ENCODE peak calls at places on chromosomes 16 and 17, in nine cellular contexts. S is adrenal gland, V is ovary, H is stomach, N is A549, I is heart left ventricle, P is thyroid gland, B is HepG2, T is K562. G is an unnamed sample.

GRCh38 chr17:82129095-82129494 is 31.1 kb upstream of the FASN start:
- DNase-seq in S (no peak), V (no peak), H (no peak), N (no peak), I (no peak), P (no peak), B (no peak), T (no peak), G (no peak)

GRCh38 chr16:81189100-81189664 is 49.3 kb upstream of the BCO1 start:
- DNase-seq in S (peak), V (peak), H (peak), N (no peak), I (peak), P (peak), B (no peak), T (peak), G (no peak)

GRCh38 chr16:27164280-27164837 is 39.0 kb upstream of the KDM8 start:
- DNase-seq in S (no peak), V (no peak), H (no peak), N (no peak), I (no peak), P (no peak), B (no peak), T (no peak), G (no peak)

GRCh38 chr16:81921415-81921814 is 89.9 kb downstream of the SDR42E1 start:
- DNase-seq in S (peak), V (no peak), H (peak), N (no peak), I (no peak), P (no peak), B (no peak), T (no peak), G (no peak)

GRCh38 chr17:50206604-50207293 is 5.3 kb upstream of the COL1A1 start:
- DNase-seq in S (no peak), V (peak), H (no peak), N (no peak), I (no peak), P (no peak), B (no peak), T (peak), G (no peak)

GRCh38 chr16:23113185-23113584 is 36.1 kb downstream of the USP31 start:
- DNase-seq in S (no peak), V (no peak), H (no peak), N (no peak), I (no peak), P (no peak), B (no peak), T (no peak), G (no peak)

GRCh38 chr16:30570621-30571443 is 682 bp downstream of the ZNF688 start:
- DNase-seq in S (no peak), V (peak), H (peak), N (no peak), I (peak), P (peak), B (no peak), T (peak), G (no peak)

GRCh38 chr16:90081606-90081970 is 4.5 kb upstream of the PRDM7 start:
- DNase-seq in S (no peak), V (no peak), H (no peak), N (no peak), I (no peak), P (no peak), B (no peak), T (no peak), G (no peak)

GRCh38 chr17:596763-597644 is 117.6 kb downstream of the VPS53 start:
- DNase-seq in S (no peak), V (no peak), H (no peak), N (no peak), I (no peak), P (peak), B (no peak), T (peak), G (no peak)

GRCh38 chr17:60604686-60605334 is 4.8 kb downstream of the PPM1D start:
- DNase-seq in S (peak), V (no peak), H (no peak), N (no peak), I (no peak), P (no peak), B (no peak), T (no peak), G (no peak)

GRCh38 chr17:6241996-6242395 is 171.8 kb downstream of the WSCD1 start:
- DNase-seq in S (no peak), V (no peak), H (no peak), N (no peak), I (no peak), P (no peak), B (no peak), T (no peak), G (peak)

GRCh38 chr16:31085371-31085770 is 3.4 kb downstream of the PRSS53 start:
- DNase-seq in S (no peak), V (no peak), H (no peak), N (no peak), I (no peak), P (no peak), B (no peak), T (no peak), G (no peak)

GRCh38 chr16:48047273-48047672 is 108.5 kb downstream of the ABCC12 start:
- DNase-seq in S (no peak), V (no peak), H (no peak), N (no peak), I (no peak), P (no peak), B (no peak), T (no peak), G (no peak)

GRCh38 chr17:58273453-58274104 is 7.2 kb downstream of the MPO start:
- DNase-seq in S (no peak), V (no peak), H (no peak), N (peak), I (no peak), P (no peak), B (no peak), T (peak), G (no peak)

GRCh38 chr17:9671559-9671958 is 26.2 kb downstream of the USP43 start:
- DNase-seq in S (no peak), V (no peak), H (no peak), N (no peak), I (no peak), P (no peak), B (no peak), T (no peak), G (no peak)

GRCh38 chr17:40664582-40665333 is at the start of gene KRT222:
- DNase-seq in S (no peak), V (no peak), H (no peak), N (no peak), I (no peak), P (no peak), B (no peak), T (no peak), G (no peak)

GRCh38 chr17:17303847-17304490 is 796 bp downstream of the NT5M start:
- DNase-seq in S (no peak), V (no peak), H (no peak), N (no peak), I (no peak), P (no peak), B (no peak), T (no peak), G (no peak)

GRCh38 chr17:71505981-71506380 is 614.8 kb upstream of the SOX9 start:
- DNase-seq in S (no peak), V (no peak), H (no peak), N (no peak), I (no peak), P (no peak), B (no peak), T (no peak), G (no peak)

GRCh38 chr17:42675348-42675983 is 1.3 kb downstream of the PLEKHH3 start:
- DNase-seq in S (no peak), V (peak), H (peak), N (no peak), I (peak), P (peak), B (no peak), T (no peak), G (no peak)

GRCh38 chr16:81668243-81669097 is 110.6 kb upstream of the PLCG2 start:
- DNase-seq in S (no peak), V (peak), H (no peak), N (no peak), I (peak), P (no peak), B (no peak), T (no peak), G (peak)

GRCh38 chr17:4220655-4221054 is 43.1 kb downstream of the ANKFY1 start:
- DNase-seq in S (peak), V (no peak), H (no peak), N (no peak), I (no peak), P (no peak), B (no peak), T (no peak), G (peak)

GRCh38 chr17:17448723-17449122 is 28.1 kb upstream of the MED9 start:
- DNase-seq in S (no peak), V (no peak), H (no peak), N (no peak), I (no peak), P (no peak), B (no peak), T (no peak), G (no peak)

GRCh38 chr16:68704232-68704867 is 32.7 kb upstream of the CDH1 start:
- DNase-seq in S (peak), V (peak), H (peak), N (peak), I (peak), P (peak), B (peak), T (peak), G (peak)
- TF ChIP-seq CTCF in S (peak), V (peak), H (no peak), N (peak), I (peak), P (peak), B (peak), T (peak), G (peak)

GRCh38 chr17:44687752-44688151 is 1.8 kb downstream of the CCDC43 start:
- DNase-seq in S (no peak), V (no peak), H (no peak), N (no peak), I (no peak), P (no peak), B (no peak), T (no peak), G (no peak)

GRCh38 chr17:44693609-44694008 is 4.0 kb upstream of the CCDC43 start:
- DNase-seq in S (no peak), V (no peak), H (no peak), N (no peak), I (no peak), P (no peak), B (no peak), T (no peak), G (no peak)

GRCh38 chr17:44688200-44688599 is 1.4 kb downstream of the CCDC43 start:
- DNase-seq in S (no peak), V (no peak), H (no peak), N (no peak), I (no peak), P (no peak), B (no peak), T (no peak), G (no peak)

GRCh38 chr17:44688675-44689491 is 693 bp downstream of the CCDC43 start:
- DNase-seq in S (no peak), V (no peak), H (no peak), N (peak), I (no peak), P (no peak), B (peak), T (no peak), G (no peak)

GRCh38 chr17:44689492-44690217 is at the start of gene CCDC43:
- DNase-seq in S (peak), V (peak), H (peak), N (peak), I (peak), P (peak), B (peak), T (peak), G (peak)
- TF ChIP-seq POLR2A in S (peak), V (no peak), H (peak), N (peak), I (no peak), P (peak), B (peak), T (peak), G (peak)

GRCh38 chr17:27354051-27354490 is 60.2 kb downstream of the WSB1 start:
- DNase-seq in S (no peak), V (no peak), H (no peak), N (no peak), I (no peak), P (no peak), B (no peak), T (no peak), G (no peak)
- TF ChIP-seq CTCF in S (peak), V (no peak), H (no peak), N (no peak), I (peak), P (no peak), B (no peak), T (no peak), G (no peak)

GRCh38 chr17:2057130-2057713 is 2.3 kb downstream of the HIC1 start:
- DNase-seq in S (no peak), V (peak), H (no peak), N (no peak), I (peak), P (no peak), B (no peak), T (no peak), G (peak)

GRCh38 chr17:2054740-2055493 is at the start of gene HIC1:
- DNase-seq in S (peak), V (peak), H (peak), N (peak), I (peak), P (peak), B (peak), T (peak), G (peak)

GRCh38 chr17:2057714-2058520 is 3.0 kb downstream of the HIC1 start:
- DNase-seq in S (no peak), V (peak), H (no peak), N (no peak), I (no peak), P (no peak), B (no peak), T (no peak), G (peak)

GRCh38 chr17:2055494-2056220 is 754 bp downstream of the HIC1 start:
- DNase-seq in S (no peak), V (peak), H (no peak), N (no peak), I (peak), P (no peak), B (no peak), T (no peak), G (peak)

DNA sequence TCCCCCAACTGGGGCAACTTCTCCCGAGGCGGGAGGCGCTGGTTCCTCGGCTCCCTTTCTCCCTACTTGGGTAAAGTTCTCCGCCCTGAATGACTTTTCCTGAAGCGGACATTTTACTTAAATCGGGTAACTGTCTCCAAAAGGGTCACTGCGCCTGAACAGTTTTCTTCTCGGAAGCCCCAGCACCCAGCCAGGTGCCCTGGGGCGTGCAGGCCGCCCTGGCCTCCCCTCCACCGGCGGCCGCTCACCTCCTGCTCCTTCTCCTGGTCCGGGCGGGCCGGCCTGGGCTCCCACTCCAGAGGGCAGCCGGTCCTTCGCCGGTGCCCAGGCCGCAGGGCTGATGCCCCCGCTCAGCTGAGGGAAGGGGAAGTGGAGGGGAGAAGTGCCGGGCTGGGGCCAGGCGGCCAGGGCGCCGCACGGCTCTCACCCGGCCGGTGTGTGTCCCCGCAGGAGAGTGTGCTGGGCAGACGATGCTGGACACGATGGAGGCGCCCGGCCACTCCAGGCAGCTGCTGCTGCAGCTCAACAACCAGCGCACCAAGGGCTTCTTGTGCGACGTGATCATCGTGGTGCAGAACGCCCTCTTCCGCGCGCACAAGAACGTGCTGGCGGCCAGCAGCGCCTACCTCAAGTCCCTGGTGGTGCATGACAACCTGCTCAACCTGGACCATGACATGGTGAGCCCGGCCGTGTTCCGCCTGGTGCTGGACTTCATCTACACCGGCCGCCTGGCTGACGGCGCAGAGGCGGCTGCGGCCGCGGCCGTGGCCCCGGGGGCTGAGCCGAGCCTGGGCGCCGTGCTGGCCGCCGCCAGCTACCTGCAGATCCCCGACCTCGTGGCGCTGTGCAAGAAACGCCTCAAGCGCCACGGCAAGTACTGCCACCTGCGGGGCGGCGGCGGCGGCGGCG is 1.6 kb downstream of the HIC1 start:
- DNase-seq in S (no peak), V (peak), H (no peak), N (no peak), I (peak), P (peak), B (no peak), T (no peak), G (peak)
- TF ChIP-seq POLR2A in S (no peak), V (no peak), H (no peak), N (no peak), I (no peak), P (no peak), B (no peak), T (no peak), G (no peak)

GRCh38 chr17:45895304-45895968 is 1.1 kb downstream of the MAPT start:
- DNase-seq in S (no peak), V (peak), H (no peak), N (peak), I (no peak), P (peak), B (no peak), T (no peak), G (no peak)
- TF ChIP-seq CTCF in S (no peak), V (no peak), H (no peak), N (no peak), I (no peak), P (no peak), B (peak), T (no peak), G (no peak)

GRCh38 chr16:66830422-66831404 is at the start of gene NAE1:
- DNase-seq in S (peak), V (peak), H (peak), N (peak), I (peak), P (peak), B (peak), T (peak), G (peak)
- TF ChIP-seq POLR2A in S (peak), V (peak), H (peak), N (peak), I (no peak), P (peak), B (peak), T (peak), G (peak)

GRCh38 chr16:57382535-57383275 is 10.4 kb downstream of the CX3CL1 start:
- DNase-seq in S (no peak), V (no peak), H (no peak), N (no peak), I (no peak), P (no peak), B (no peak), T (no peak), G (no peak)
- TF ChIP-seq CTCF in S (no peak), V (no peak), H (no peak), N (no peak), I (no peak), P (no peak), B (peak), T (no peak), G (no peak)

GRCh38 chr17:8226536-8227237 is 16.3 kb upstream of the AURKB start:
- DNase-seq in S (peak), V (peak), H (peak), N (peak), I (peak), P (peak), B (no peak), T (peak), G (peak)
- TF ChIP-seq POLR2A in S (peak), V (no peak), H (no peak), N (no peak), I (no peak), P (no peak), B (no peak), T (peak), G (no peak)

GRCh38 chr16:54816471-54816870 is 114.2 kb upstream of the IRX5 start:
- DNase-seq in S (no peak), V (no peak), H (no peak), N (no peak), I (no peak), P (no peak), B (no peak), T (no peak), G (no peak)

GRCh38 chr16:54813778-54814177 is 116.9 kb upstream of the IRX5 start:
- DNase-seq in S (no peak), V (no peak), H (no peak), N (no peak), I (no peak), P (no peak), B (no peak), T (no peak), G (no peak)

GRCh38 chr16:54817940-54818574 is 112.6 kb upstream of the IRX5 start:
- DNase-seq in S (no peak), V (no peak), H (no peak), N (no peak), I (no peak), P (no peak), B (no peak), T (no peak), G (peak)

GRCh38 chr16:54815177-54815576 is 115.5 kb upstream of the IRX5 start:
- DNase-seq in S (no peak), V (no peak), H (no peak), N (no peak), I (no peak), P (no peak), B (no peak), T (no peak), G (no peak)

GRCh38 chr16:54817432-54817831 is 113.2 kb upstream of the IRX5 start:
- DNase-seq in S (no peak), V (no peak), H (peak), N (peak), I (no peak), P (no peak), B (peak), T (no peak), G (peak)
- TF ChIP-seq CTCF in S (no peak), V (no peak), H (no peak), N (no peak), I (peak), P (no peak), B (peak), T (peak), G (peak)

G was measured in upper lobe of left lung.